ENCODE peak calls at places on chromosomes 13 and 19, in nine cellular contexts. Z is BJ; J is astrocyte; O is dorsolateral prefrontal cortex; L is pancreas; T is heart right ventricle; F is brain microvascular endothelial cell; K is psoas muscle; S is effector memory CD4-positive, alpha-beta T cell. U is an unnamed sample. For H3K27me3, the result is how much of the 10 kb centered on the place peaks cover.

GRCh38 chr13:55160911-55161310 is 1979.8 kb upstream of the PRR20A start:
- DNase-seq in Z (no peak), J (no peak), O (no peak), L (no peak), T (no peak), F (no peak), K (no peak), S (no peak), U (no peak)

GRCh38 chr13:25806304-25806974 is 245.4 kb downstream of the SHISA2 start:
- DNase-seq in Z (no peak), J (peak), O (no peak), L (no peak), T (no peak), F (peak), K (no peak), S (no peak), U (no peak)

GRCh38 chr19:54921082-54921481 is 15.1 kb downstream of the NCR1 start:
- DNase-seq in Z (no peak), J (no peak), O (no peak), L (no peak), T (no peak), F (no peak), K (no peak), S (no peak), U (no peak)

GRCh38 chr19:22517496-22518411 is 95.6 kb upstream of the ZNF98 start:
- DNase-seq in Z (no peak), J (no peak), O (no peak), L (no peak), T (no peak), F (no peak), K (no peak), S (no peak), U (no peak)

GRCh38 chr13:112619730-112620639 is 32.0 kb upstream of the TUBGCP3 start:
- DNase-seq in Z (no peak), J (peak), O (no peak), L (no peak), T (no peak), F (no peak), K (no peak), S (no peak), U (no peak)

GRCh38 chr19:31103228-31103627 is 246.0 kb downstream of the TSHZ3 start:
- DNase-seq in Z (no peak), J (no peak), O (no peak), L (no peak), T (no peak), F (no peak), K (no peak), S (no peak), U (no peak)

GRCh38 chr13:41315466-41316047 is 4.5 kb downstream of the NAA16 start:
- DNase-seq in Z (peak), J (peak), O (no peak), L (no peak), T (no peak), F (no peak), K (no peak), S (no peak), U (no peak)

GRCh38 chr19:38233740-38234251 is 9.8 kb upstream of the DPF1 start:
- DNase-seq in Z (no peak), J (no peak), O (peak), L (peak), T (peak), F (peak), K (peak), S (peak), U (peak)

GRCh38 chr19:10095948-10096614 is 6.4 kb downstream of the ANGPTL6 start:
- DNase-seq in Z (peak), J (peak), O (peak), L (peak), T (peak), F (peak), K (peak), S (peak), U (peak)

GRCh38 chr13:41562083-41562482 is 104.7 kb downstream of the RGCC start:
- DNase-seq in Z (no peak), J (peak), O (peak), L (no peak), T (peak), F (peak), K (peak), S (no peak), U (peak)

GRCh38 chr19:35909684-35910035 is 1.6 kb upstream of the TYROBP start:
- DNase-seq in Z (no peak), J (no peak), O (no peak), L (no peak), T (no peak), F (no peak), K (no peak), S (no peak), U (no peak)
- H3K4me3 ChIP-seq in Z (no peak), J (no peak), O (no peak), L (no peak), T (no peak), F (no peak), K (no peak), S (no peak), U (no peak)

GRCh38 chr19:45664575-45664974 is 3.4 kb upstream of the GIPR start:
- DNase-seq in Z (no peak), J (no peak), O (no peak), L (no peak), T (no peak), F (no peak), K (no peak), S (no peak), U (no peak)

GRCh38 chr19:45668342-45668871 is 386 bp downstream of the GIPR start:
- DNase-seq in Z (no peak), J (no peak), O (no peak), L (no peak), T (no peak), F (no peak), K (no peak), S (no peak), U (no peak)

GRCh38 chr19:45659096-45659729 is 8.8 kb upstream of the GIPR start:
- DNase-seq in Z (no peak), J (no peak), O (no peak), L (no peak), T (no peak), F (no peak), K (no peak), S (no peak), U (no peak)

GRCh38 chr19:45667620-45668341 is at the start of gene GIPR:
- DNase-seq in Z (no peak), J (peak), O (no peak), L (peak), T (peak), F (peak), K (peak), S (peak), U (peak)

DNA sequence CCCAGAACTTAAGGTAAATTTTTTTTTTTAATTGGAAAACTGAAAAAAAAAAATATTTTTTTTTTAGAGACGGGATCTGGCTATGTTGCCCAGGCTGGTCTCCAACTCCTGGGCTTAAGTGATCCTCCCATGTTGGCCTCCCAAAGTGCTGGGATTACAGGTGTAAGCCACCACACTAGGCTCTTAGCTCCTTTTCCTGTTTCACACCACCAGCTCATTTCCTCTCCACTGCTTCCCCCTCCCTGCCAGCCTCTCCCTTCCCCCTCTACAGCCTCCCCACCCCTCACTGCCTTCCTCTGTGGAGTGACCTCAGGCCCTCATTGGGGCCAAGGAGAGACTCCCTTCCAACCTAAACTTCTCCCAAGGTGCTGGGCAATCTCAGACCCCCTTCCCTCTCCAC is 4.2 kb upstream of the GIPR start:
- DNase-seq in Z (no peak), J (no peak), O (no peak), L (no peak), T (no peak), F (no peak), K (no peak), S (no peak), U (no peak)
- H3K27me3 ChIP-seq in Z (under half), J (under half), O (under half), L (under half), T (under half), F (under half), K (under half), S (under half), U (under half)

DNA sequence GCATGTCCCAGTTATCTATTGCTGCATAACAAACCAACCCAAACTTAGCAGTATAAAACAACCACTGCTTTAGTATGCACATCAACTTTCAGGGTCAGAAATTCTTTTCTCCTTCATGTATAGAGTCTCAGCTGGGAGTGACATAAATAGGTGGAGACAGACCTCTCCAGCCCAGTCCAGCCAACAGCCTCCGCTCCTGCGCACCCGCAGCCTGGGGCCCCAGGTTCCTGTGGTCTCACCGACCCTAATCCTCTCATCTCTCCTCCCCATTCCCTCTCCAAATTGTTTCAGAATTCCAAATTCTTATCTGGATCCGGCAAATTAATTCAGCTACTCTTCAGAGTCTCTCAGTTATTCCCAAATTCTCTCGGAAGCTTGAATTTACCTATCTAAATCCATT is 522 bp upstream of the ATP12A start:
- DNase-seq in Z (no peak), J (no peak), O (no peak), L (no peak), T (no peak), F (no peak), K (no peak), S (no peak), U (no peak)
- H3K4me3 ChIP-seq in Z (no peak), J (no peak), O (no peak), L (peak), T (no peak), F (no peak), K (no peak), S (no peak), U (no peak)

GRCh38 chr13:20182231-20182846 is 10.4 kb downstream of the GJB2 start:
- DNase-seq in Z (no peak), J (peak), O (no peak), L (peak), T (no peak), F (peak), K (no peak), S (no peak), U (peak)
- H3K27me3 ChIP-seq in Z (under half), J (under half), O (under half), L (under half), T (under half), F (under half), K (under half), S (under half), U (under half)

GRCh38 chr19:21164541-21164940 is 22.7 kb downstream of the ZNF431 start:
- DNase-seq in Z (no peak), J (no peak), O (no peak), L (no peak), T (no peak), F (no peak), K (no peak), S (no peak), U (no peak)
- H3K4me3 ChIP-seq in Z (no peak), J (no peak), O (no peak), L (no peak), T (no peak), F (no peak), K (no peak), S (no peak), U (no peak)

GRCh38 chr19:5803752-5804515 is 933 bp upstream of the NRTN start:
- DNase-seq in Z (no peak), J (peak), O (no peak), L (peak), T (peak), F (peak), K (peak), S (peak), U (peak)
- H3K27me3 ChIP-seq in Z (under half), J (under half), O (under half), L (under half), T (half or more), F (under half), K (half or more), S (under half), U (under half)

DNA sequence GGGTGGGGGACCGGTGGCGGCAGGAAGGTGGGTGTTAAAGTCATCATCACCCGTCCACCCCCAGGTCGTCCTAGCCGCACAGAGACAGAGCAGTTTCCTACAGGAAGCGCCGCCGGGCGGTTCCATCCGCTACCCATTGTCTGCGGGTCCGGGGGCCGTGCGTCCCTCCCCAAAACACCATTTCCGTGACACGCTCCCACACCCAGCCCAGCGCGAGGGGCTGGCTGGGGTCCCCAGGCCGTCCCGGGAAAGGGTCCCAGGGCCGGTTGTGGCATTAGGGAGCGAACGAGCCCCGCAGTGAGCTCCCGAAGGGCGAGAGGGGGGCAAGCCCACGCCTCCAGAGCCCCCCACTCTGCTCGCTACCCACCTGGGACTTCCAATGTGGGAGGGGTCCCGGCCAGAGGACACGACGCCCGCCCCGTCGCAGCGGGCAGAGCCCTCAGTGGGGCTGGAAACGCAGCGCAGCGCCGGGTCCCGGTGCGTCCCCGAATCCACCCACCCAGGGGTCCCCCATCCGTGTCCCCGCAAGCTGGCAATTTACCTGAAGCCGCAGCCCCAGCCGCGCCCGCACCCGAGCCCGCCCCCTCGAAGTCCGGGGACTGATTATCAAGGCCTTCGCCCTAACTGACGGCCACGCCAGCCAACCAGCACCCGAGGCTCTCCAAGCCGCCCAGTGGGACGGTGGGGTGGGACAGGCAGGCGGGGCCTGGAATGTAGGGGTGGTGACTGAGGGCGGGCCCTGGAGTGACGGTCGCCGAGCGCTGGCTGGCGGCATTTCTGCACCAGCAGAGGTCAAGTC is at the start of gene KANK3:
- DNase-seq in Z (no peak), J (peak), O (peak), L (peak), T (peak), F (peak), K (peak), S (peak), U (peak)
- H3K4me3 ChIP-seq in Z (peak), J (no peak), O (peak), L (peak), T (peak), F (peak), K (peak), S (peak), U (peak)

DNA sequence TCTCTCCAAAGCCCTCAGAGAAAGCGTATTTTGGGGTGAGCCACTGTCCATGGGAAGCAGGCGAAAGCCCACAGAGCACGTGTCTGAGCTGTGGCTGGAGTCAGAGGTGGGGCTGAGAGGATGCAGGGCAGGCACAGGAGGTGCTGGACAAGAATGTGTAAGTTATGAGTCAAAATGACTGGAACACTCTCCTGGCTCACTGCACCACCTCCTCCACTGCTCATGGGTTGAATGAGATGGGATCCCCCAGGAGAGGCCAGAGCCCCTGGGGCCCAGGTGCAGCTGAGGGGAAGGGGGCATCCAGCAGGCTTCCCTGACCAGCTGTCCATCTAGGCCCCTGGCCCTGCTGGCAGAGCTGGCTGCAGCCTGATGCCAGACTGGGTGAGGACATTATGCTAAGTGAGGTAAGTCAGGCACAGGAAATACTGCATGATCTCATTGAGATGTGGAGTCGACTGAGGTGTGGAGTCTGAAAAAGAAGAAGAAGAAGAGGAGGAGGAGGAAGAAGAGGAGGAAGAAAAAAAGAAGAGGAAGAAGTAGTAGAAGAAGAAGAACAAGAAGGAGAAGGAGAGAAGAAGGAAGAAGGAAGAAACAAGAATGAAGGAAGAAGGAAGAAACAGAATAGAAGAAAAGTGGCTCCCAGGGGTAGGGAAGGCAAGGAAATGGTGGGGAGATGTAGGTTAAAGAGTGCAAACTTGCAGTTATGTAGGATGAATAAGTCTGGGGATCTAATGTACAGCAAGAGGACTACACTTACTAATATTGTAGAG is 747.4 kb downstream of the UQCRFS1 start:
- DNase-seq in Z (no peak), J (peak), O (no peak), L (no peak), T (no peak), F (no peak), K (no peak), S (no peak), U (peak)
- H3K27me3 ChIP-seq in Z (under half), J (under half), O (under half), L (under half), T (under half), F (under half), K (under half), S (under half), U (under half)

GRCh38 chr19:1944088-1944915 is 3.3 kb downstream of the CSNK1G2 start:
- DNase-seq in Z (no peak), J (no peak), O (no peak), L (no peak), T (no peak), F (no peak), K (no peak), S (no peak), U (no peak)

GRCh38 chr19:1942078-1942933 is 1.3 kb downstream of the CSNK1G2 start:
- DNase-seq in Z (peak), J (peak), O (no peak), L (peak), T (peak), F (peak), K (peak), S (peak), U (peak)

GRCh38 chr19:1944916-1945561 is 4.1 kb downstream of the CSNK1G2 start:
- DNase-seq in Z (no peak), J (no peak), O (no peak), L (no peak), T (no peak), F (no peak), K (no peak), S (no peak), U (no peak)

GRCh38 chr19:1942934-1943555 is 2.1 kb downstream of the CSNK1G2 start:
- DNase-seq in Z (no peak), J (no peak), O (no peak), L (peak), T (no peak), F (no peak), K (no peak), S (no peak), U (no peak)

DNA sequence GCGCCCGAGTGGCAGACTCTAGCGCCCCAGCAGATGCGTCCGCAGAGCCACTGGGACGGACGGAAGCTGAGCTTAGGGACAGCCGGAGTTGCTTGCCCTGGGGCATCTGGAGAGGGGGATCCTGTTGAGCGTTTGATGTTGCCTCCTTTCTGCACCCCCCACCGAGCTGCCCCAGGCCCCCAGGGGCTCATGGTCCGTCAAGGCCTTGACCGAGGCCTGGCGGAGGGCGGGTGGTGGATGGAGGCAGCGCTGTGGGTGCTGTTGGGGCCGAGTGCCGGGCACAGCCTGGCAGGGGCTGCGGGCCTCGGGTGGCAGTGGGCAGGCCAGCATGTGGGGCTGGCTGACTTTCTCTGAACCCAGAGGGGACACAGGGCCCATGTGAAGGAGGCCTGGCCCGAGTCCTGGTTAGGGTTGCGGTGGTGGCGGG is 2.7 kb downstream of the CSNK1G2 start:
- DNase-seq in Z (no peak), J (no peak), O (no peak), L (no peak), T (no peak), F (no peak), K (no peak), S (no peak), U (no peak)
- H3K4me3 ChIP-seq in Z (no peak), J (no peak), O (no peak), L (no peak), T (no peak), F (no peak), K (no peak), S (peak), U (no peak)